ENCODE peak calls at places on chromosomes 4 and X, in ten cellular contexts. B is mammary epithelial cell, A is psoas muscle, R is GM23338, L is pancreas, V is H7, H is cardiac muscle cell, E is neuronal stem cell, K is coronary artery, T is AG04450. X is an unnamed sample.

GRCh38 chr4:10672379-10672778 is 12.2 kb downstream of the CLNK start:
- DNase-seq in B (no peak), A (no peak), R (no peak), L (no peak), V (no peak), H (no peak), E (no peak), K (no peak), T (no peak), X (no peak)

GRCh38 chrX:100895365-100896075 is 21.4 kb upstream of the NOX1 start:
- DNase-seq in B (peak; percentile 93), A (no peak), R (peak; percentile 70), L (no peak), V (peak; percentile 37), H (peak; percentile 51), E (peak; percentile 4), K (no peak), T (no peak), X (no peak)

GRCh38 chrX:134460005-134460860 is at the start of gene HPRT1:
- DNase-seq in B (peak; percentile 65), A (peak; percentile 90), R (peak; percentile 75), L (peak; percentile 93), V (peak; percentile 94), H (peak; percentile 83), E (peak; percentile 60), K (peak; percentile 83), T (peak; percentile 13), X (peak; percentile 70)

GRCh38 chrX:78321809-78322208 is 5.6 kb downstream of the CYSLTR1 start:
- DNase-seq in B (no peak), A (no peak), R (no peak), L (no peak), V (no peak), H (no peak), E (no peak), K (no peak), T (no peak), X (no peak)

GRCh38 chr4:173181769-173182374 is 13.3 kb downstream of the GALNT7 start:
- DNase-seq in B (peak; percentile 68), A (no peak), R (no peak), L (no peak), V (no peak), H (peak; percentile 72), E (no peak), K (no peak), T (no peak), X (no peak)

GRCh38 chr4:175874290-175874689 is 62.2 kb upstream of the GPM6A start:
- DNase-seq in B (no peak), A (no peak), R (no peak), L (no peak), V (no peak), H (no peak), E (no peak), K (no peak), T (no peak), X (no peak)

GRCh38 chr4:6278801-6279197 is 9.1 kb downstream of the WFS1 start:
- DNase-seq in B (no peak), A (no peak), R (no peak), L (peak; percentile 65), V (no peak), H (peak; percentile 84), E (no peak), K (no peak), T (no peak), X (no peak)

GRCh38 chr4:5186584-5187170 is 135.4 kb downstream of the STK32B start:
- DNase-seq in B (no peak), A (peak; percentile 48), R (no peak), L (no peak), V (no peak), H (no peak), E (no peak), K (no peak), T (no peak), X (no peak)

GRCh38 chr4:107035711-107036601 is at the start of gene DKK2:
- DNase-seq in B (no peak), A (peak; percentile 62), R (peak; percentile 62), L (peak; percentile 42), V (peak; percentile 50), H (peak; percentile 33), E (peak; percentile 32), K (no peak), T (no peak), X (peak; percentile 5)

GRCh38 chrX:129980043-129980442 is 2.4 kb upstream of the BCORL1 start:
- DNase-seq in B (no peak), A (peak; percentile 64), R (no peak), L (peak; percentile 81), V (peak; percentile 85), H (peak; percentile 20), E (no peak), K (no peak), T (no peak), X (peak; percentile 25)

GRCh38 chr4:185542626-185543336 is 7.5 kb upstream of the PDLIM3 start:
- DNase-seq in B (no peak), A (peak; percentile 57), R (no peak), L (no peak), V (no peak), H (peak; percentile 79), E (no peak), K (peak; percentile 82), T (peak; percentile 43), X (no peak)

GRCh38 chr4:101010987-101011386 is 336.3 kb downstream of the PPP3CA start:
- DNase-seq in B (no peak), A (no peak), R (no peak), L (no peak), V (no peak), H (no peak), E (no peak), K (no peak), T (no peak), X (no peak)

GRCh38 chr4:101005659-101006058 is 341.7 kb downstream of the PPP3CA start:
- DNase-seq in B (no peak), A (no peak), R (no peak), L (no peak), V (no peak), H (no peak), E (no peak), K (no peak), T (no peak), X (no peak)

GRCh38 chr4:101008503-101008902 is 338.8 kb downstream of the PPP3CA start:
- DNase-seq in B (no peak), A (no peak), R (no peak), L (no peak), V (no peak), H (no peak), E (no peak), K (no peak), T (no peak), X (no peak)

GRCh38 chr4:101014417-101014816 is 332.9 kb downstream of the PPP3CA start:
- DNase-seq in B (no peak), A (no peak), R (no peak), L (no peak), V (no peak), H (no peak), E (no peak), K (no peak), T (no peak), X (no peak)

DNA sequence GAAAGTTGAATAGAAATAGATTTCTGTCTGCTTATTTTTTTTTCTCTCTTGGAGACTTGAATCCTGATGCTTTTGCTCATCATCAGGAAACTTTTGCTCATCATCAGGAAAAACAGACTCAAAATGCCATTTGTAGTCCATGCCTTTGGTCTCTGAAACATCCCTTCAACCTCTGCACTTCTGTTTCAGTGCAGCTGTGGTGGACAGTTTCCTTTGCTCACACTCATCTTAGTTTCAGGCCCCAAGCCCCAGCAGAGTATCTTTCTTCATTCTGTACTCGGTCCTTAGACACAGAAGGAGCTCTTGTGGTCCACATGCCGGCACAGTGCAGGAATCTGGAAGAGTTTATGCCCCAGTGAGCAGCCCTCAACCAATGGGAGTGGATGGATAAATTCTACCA is 337.9 kb downstream of the PPP3CA start:
- DNase-seq in B (no peak), A (no peak), R (no peak), L (no peak), V (no peak), H (no peak), E (no peak), K (no peak), T (no peak), X (no peak)
- H3K4me3 ChIP-seq in B (no peak overlapping the region), A (no peak overlapping the region), R (no peak overlapping the region), L (no peak overlapping the region), V (no peak overlapping the region), H (no peak overlapping the region), E (no peak overlapping the region), K (no peak overlapping the region), T (no peak overlapping the region), X (no peak overlapping the region)

DNA sequence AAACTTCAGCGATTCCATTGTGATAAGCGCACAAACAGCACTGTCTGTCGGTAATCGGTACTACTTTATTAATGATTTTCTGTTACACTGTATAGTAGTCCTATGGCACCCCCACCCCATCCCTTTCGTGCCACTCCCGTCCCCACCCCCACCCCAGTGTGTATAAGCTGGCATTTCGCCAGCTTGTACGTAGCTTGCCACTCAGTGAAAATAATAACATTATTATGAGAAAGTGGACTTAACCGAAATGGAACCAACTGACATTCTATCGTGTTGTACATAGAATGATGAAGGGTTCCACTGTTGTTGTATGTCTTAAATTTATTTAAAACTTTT is 4.8 kb downstream of the MID1IP1 start:
- DNase-seq in B (no peak), A (no peak), R (no peak), L (no peak), V (no peak), H (no peak), E (no peak), K (no peak), T (no peak), X (no peak)
- H3K4me3 ChIP-seq in B (peak overlapping the region; percentile 57), A (peak overlapping the region; percentile 69), R (peak overlapping the region; percentile 72), L (peak overlapping the region; percentile 57), V (peak overlapping the region; percentile 91), H (peak overlapping the region; percentile 69), E (peak overlapping the region; percentile 87), K (peak overlapping the region; percentile 77), T (peak overlapping the region; percentile 75), X (peak overlapping the region; percentile 67)

DNA sequence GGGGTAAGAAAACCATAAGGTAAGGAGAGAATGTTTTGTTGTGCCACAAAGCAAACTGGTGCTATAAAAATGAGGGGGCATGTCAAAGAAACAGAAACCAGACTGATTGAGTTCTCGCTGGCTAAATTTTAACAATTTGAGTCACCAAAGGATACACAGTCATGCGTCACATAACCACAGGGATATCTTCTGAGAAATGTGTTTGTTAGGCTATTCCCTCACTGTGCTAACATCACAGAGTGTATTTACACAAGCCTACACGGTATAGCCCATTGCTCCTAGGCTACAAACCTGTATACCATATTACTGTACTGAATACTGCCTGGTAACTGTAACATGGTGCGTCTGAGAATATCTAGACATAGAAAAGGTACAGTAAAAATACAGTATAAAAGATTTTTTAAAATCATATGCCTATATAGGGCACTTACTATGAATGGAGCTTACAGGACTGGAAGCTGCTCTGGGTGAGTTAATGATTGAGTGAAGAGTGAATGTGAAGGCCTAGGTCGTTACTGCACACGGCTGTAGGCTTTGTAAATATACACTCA is 50.1 kb downstream of the FBXW7 start:
- DNase-seq in B (peak; percentile 83), A (no peak), R (no peak), L (no peak), V (no peak), H (peak; percentile 90), E (no peak), K (no peak), T (peak; percentile 42), X (no peak)
- H3K4me3 ChIP-seq in B (no peak overlapping the region), A (no peak overlapping the region), R (no peak overlapping the region), L (no peak overlapping the region), V (no peak overlapping the region), H (no peak overlapping the region), E (no peak overlapping the region), K (no peak overlapping the region), T (peak overlapping the region; percentile 18), X (no peak overlapping the region)

DNA sequence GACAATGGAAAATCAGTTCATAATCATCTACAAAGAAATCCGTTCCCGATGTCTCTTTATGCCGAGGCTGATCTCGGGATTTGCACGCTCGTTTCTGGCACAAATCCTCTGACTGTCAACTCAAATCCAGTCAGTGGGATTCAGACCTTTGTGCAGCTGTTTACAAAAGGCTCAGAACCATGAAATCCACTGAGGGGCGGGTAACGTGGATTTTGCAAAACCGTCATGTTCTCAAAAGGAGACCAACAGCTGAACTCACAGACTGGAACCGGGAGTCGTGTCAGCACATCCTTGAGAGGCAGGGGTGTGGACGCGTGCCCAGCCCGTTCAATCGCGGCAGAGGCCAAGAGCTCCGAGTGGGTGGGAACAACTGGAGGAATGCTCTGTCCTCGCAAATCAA is 46.4 kb downstream of the ACOX3 start:
- DNase-seq in B (no peak), A (peak; percentile 92), R (no peak), L (no peak), V (no peak), H (peak; percentile 83), E (peak; percentile 36), K (no peak), T (no peak), X (no peak)
- H3K4me3 ChIP-seq in B (no peak overlapping the region), A (no peak overlapping the region), R (no peak overlapping the region), L (no peak overlapping the region), V (no peak overlapping the region), H (no peak overlapping the region), E (no peak overlapping the region), K (peak overlapping the region; percentile 24), T (no peak overlapping the region), X (no peak overlapping the region)